ENCODE peak calls at places on chromosome 6, in five cellular contexts. O, F, V, A and P are unnamed samples.

GRCh38 chr6:44493593-44493992 is 106.1 kb downstream of the CDC5L start:
- DNase-seq in F (no peak), V (no peak), A (no peak), O (no peak), P (no peak)

GRCh38 chr6:101080597-101080996 is 199.5 kb upstream of the ASCC3 start:
- DNase-seq in O (no peak), A (no peak), F (peak), V (no peak), P (no peak)

GRCh38 chr6:135686784-135687301 is 164.7 kb upstream of the PDE7B start:
- DNase-seq in A (no peak), F (no peak), O (no peak), V (no peak), P (no peak)

GRCh38 chr6:158548418-158549161 is 11.3 kb upstream of the TMEM181 start:
- DNase-seq in O (no peak), V (no peak), A (no peak), F (no peak), P (no peak)

GRCh38 chr6:14321992-14322772 is 204.6 kb downstream of the CD83 start:
- DNase-seq in O (no peak), A (no peak), V (no peak), F (no peak), P (peak)

GRCh38 chr6:146974346-146974745 is 229.9 kb upstream of the STXBP5 start:
- DNase-seq in O (no peak), A (no peak), F (no peak), V (no peak), P (no peak)

GRCh38 chr6:157455028-157455714 is 74.2 kb downstream of the ZDHHC14 start:
- DNase-seq in O (no peak), A (no peak), V (no peak), F (no peak), P (no peak)

GRCh38 chr6:119881416-119881815 is 531.9 kb upstream of the MAN1A1 start:
- DNase-seq in V (no peak), A (no peak), O (no peak), F (no peak), P (no peak)

GRCh38 chr6:139926711-139927110 is 552.3 kb upstream of the CITED2 start:
- DNase-seq in F (no peak), A (no peak), O (no peak), V (no peak), P (no peak)

GRCh38 chr6:37501632-37502466 is 2.2 kb upstream of the CCDC167 start:
- DNase-seq in V (no peak), F (no peak), A (no peak), O (no peak), P (no peak)

GRCh38 chr6:163209005-163209404 is 205.5 kb upstream of the QKI start:
- DNase-seq in F (no peak), O (no peak), A (no peak), V (no peak), P (no peak)

GRCh38 chr6:42352856-42353564 is 98.7 kb downstream of the TRERF1 start:
- DNase-seq in F (no peak), V (no peak), A (no peak), O (no peak), P (peak)

GRCh38 chr6:40804905-40805304 is 217.7 kb upstream of the LRFN2 start:
- DNase-seq in O (no peak), A (no peak), V (no peak), F (no peak), P (no peak)

GRCh38 chr6:15607603-15608002 is 55.2 kb downstream of the DTNBP1 start:
- DNase-seq in F (no peak), A (no peak), V (no peak), O (no peak), P (no peak)

GRCh38 chr6:31180500-31180899 is 10.0 kb upstream of the POU5F1 start:
- DNase-seq in A (no peak), O (no peak), F (no peak), V (no peak), P (no peak)

GRCh38 chr6:34334796-34335416 is 57.6 kb downstream of the NUDT3 start:
- DNase-seq in F (no peak), A (no peak), O (no peak), V (no peak), P (no peak)

GRCh38 chr6:75024796-75025195 is 181.1 kb downstream of the COL12A1 start:
- DNase-seq in O (no peak), V (no peak), A (no peak), F (no peak), P (no peak)

GRCh38 chr6:87661503-87661902 is 40.5 kb downstream of the AKIRIN2 start:
- DNase-seq in O (no peak), A (no peak), F (no peak), V (no peak), P (no peak)

GRCh38 chr6:75528423-75528822 is 34.8 kb upstream of the FILIP1 start:
- DNase-seq in F (no peak), O (no peak), V (no peak), A (no peak), P (no peak)

GRCh38 chr6:36627141-36627540 is 33.0 kb downstream of the SRSF3 start:
- DNase-seq in V (no peak), O (no peak), F (no peak), A (no peak), P (no peak)

GRCh38 chr6:33744895-33745546 is 1.7 kb downstream of the IP6K3 start:
- DNase-seq in F (no peak), A (no peak), V (no peak), O (no peak), P (no peak)

GRCh38 chr6:54335871-54336270 is 27.6 kb downstream of the TINAG start:
- DNase-seq in A (no peak), F (peak), V (peak), O (no peak), P (peak)

GRCh38 chr6:129590408-129591022 is 119.5 kb downstream of the ARHGAP18 start:
- DNase-seq in V (no peak), F (no peak), A (no peak), O (no peak), P (no peak)

GRCh38 chr6:5698318-5698717 is 308.4 kb downstream of the NRN1 start:
- DNase-seq in F (no peak), V (no peak), O (no peak), A (no peak), P (no peak)

GRCh38 chr6:100433726-100434435 is 30.8 kb downstream of the SIM1 start:
- DNase-seq in A (no peak), V (no peak), F (no peak), O (no peak), P (no peak)

GRCh38 chr6:154356690-154357089 is at the start of gene IPCEF1:
- DNase-seq in V (no peak), F (no peak), O (no peak), A (no peak), P (no peak)
- H3K27ac ChIP-seq in V (no peak), F (no peak), O (no peak), A (no peak), P (no peak)

GRCh38 chr6:138307816-138308727 is 69.6 kb upstream of the SMIM28 start:
- DNase-seq in V (peak), O (no peak), A (no peak), F (no peak), P (no peak)

GRCh38 chr6:138309695-138310094 is 68.0 kb upstream of the SMIM28 start:
- DNase-seq in V (no peak), A (no peak), F (no peak), O (no peak), P (no peak)

GRCh38 chr6:138310294-138310693 is 67.4 kb upstream of the SMIM28 start:
- DNase-seq in V (no peak), F (no peak), A (no peak), O (no peak), P (no peak)

GRCh38 chr6:138307352-138307751 is 70.4 kb upstream of the SMIM28 start:
- DNase-seq in V (no peak), A (no peak), F (no peak), O (no peak), P (no peak)

DNA sequence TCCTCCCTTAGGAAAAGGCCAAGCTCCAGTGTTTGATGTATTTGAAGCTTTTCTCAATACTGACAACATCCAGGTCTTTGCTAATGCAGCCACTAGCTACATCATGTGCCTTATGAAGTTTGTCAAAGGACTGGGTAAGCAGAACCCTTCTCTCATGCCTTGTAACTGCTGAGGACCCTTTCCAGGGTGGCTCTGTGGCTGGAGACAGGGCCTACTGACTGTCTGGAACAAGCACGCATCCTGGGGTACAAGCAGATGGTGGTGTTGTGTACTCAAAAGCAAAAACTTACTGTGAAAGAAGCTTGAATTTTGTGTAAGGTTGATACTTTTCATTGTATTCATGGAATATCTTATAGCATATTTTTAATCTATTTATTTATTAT is 69.0 kb upstream of the SMIM28 start:
- DNase-seq in O (no peak), V (no peak), A (no peak), F (no peak), P (no peak)
- TF ChIP-seq REST in O (no peak), V (no peak), A (no peak), F (no peak), P (no peak)

GRCh38 chr6:1420382-1420781 is 31.0 kb downstream of the FOXF2 start:
- DNase-seq in A (no peak), V (no peak), O (no peak), F (no peak), P (no peak)
- TF ChIP-seq CEBPB in A (no peak), V (no peak), O (no peak), F (no peak), P (no peak)

GRCh38 chr6:27840572-27840971 is 71.6 kb downstream of the OR2B2 start:
- DNase-seq in F (no peak), A (no peak), O (no peak), V (no peak), P (no peak)
- H3K27ac ChIP-seq in F (peak), A (peak), O (no peak), V (no peak), P (peak)

GRCh38 chr6:136920216-136920857 is 1.8 kb upstream of the SLC35D3 start:
- DNase-seq in A (no peak), O (no peak), F (no peak), V (no peak), P (no peak)
- TF ChIP-seq REST in A (no peak), O (no peak), F (no peak), V (no peak), P (no peak)

DNA sequence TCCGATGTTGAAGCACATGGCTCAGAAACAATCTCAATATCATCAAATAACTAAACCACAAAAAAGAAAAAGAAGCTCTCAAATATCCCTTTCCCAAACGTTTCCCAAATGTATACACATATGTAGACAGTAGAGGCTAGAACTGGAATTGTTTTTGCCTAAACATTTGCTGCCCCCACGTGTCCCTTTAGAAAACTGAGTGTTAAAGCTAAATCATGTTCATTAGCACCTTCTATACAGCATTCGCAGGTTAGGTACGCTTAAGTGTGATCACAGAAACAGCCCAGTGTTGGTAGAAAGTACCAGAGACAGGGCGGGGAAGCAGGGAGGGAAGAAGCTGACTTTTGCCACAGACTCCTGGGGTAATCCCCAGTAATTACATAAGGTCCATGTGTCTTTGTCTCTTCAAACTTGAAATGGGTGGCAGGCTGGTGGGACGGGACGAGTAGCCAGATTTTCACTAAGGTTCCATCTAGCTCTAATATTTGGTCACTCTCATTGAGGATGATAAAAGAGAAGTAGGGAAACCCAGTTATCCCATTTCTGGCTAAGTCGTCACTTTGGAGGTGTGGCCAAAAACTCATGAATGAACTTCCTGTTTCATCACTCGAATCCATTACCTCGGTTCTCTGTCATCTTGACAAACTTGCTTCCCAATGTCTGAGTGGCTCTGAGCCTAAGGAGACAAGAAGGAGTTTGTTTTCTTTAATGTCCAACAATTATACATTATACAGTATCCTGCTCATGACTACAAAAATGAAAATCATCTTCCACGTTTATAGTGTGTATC is 15.0 kb upstream of the TFAP2A start:
- DNase-seq in V (peak), O (peak), F (no peak), A (peak), P (no peak)
- TF ChIP-seq CEBPB in V (no peak), O (no peak), F (no peak), A (no peak), P (peak)

GRCh38 chr6:150076196-150076893 is 7.4 kb upstream of the ULBP3 start:
- DNase-seq in V (no peak), A (no peak), O (no peak), F (no peak), P (no peak)
- H3K27ac ChIP-seq in V (no peak), A (no peak), O (no peak), F (no peak), P (no peak)